ENCODE peak calls at places on chromosomes 6 and 20, in six cellular contexts. S, L, N, H, V and M are unnamed samples.

GRCh38 chr6:36659271-36659670 is 19.2 kb upstream of the CDKN1A start:
- DNase-seq in S (no peak), L (no peak), N (no peak), H (no peak), V (peak; percentile 52), M (peak; percentile 76)

GRCh38 chr20:4998160-4998651 is 3.1 kb downstream of the SLC23A2 start:
- DNase-seq in S (no peak), L (no peak), N (no peak), H (no peak), V (no peak), M (no peak)

GRCh38 chr6:23735151-23735550 is 390.9 kb upstream of the NRSN1 start:
- DNase-seq in S (no peak), L (no peak), N (no peak), H (no peak), V (no peak), M (no peak)

GRCh38 chr20:47863531-47863930 is 78.2 kb upstream of the SULF2 start:
- DNase-seq in S (no peak), L (no peak), N (no peak), H (no peak), V (no peak), M (no peak)

GRCh38 chr6:112701201-112701600 is 354.1 kb downstream of the RFPL4B start:
- DNase-seq in S (no peak), L (peak; percentile 15), N (peak; percentile 64), H (no peak), V (no peak), M (peak; percentile 33)

GRCh38 chr6:45502446-45502845 is 124.7 kb upstream of the SUPT3H start:
- DNase-seq in S (no peak), L (no peak), N (no peak), H (no peak), V (no peak), M (no peak)

GRCh38 chr20:62735331-62735821 is 26.7 kb downstream of the NTSR1 start:
- DNase-seq in S (no peak), L (no peak), N (no peak), H (no peak), V (peak; percentile 79), M (no peak)

GRCh38 chr20:57412347-57413029 is 21.3 kb downstream of the RBM38 start:
- DNase-seq in S (no peak), L (no peak), N (no peak), H (no peak), V (no peak), M (no peak)

GRCh38 chr6:137723273-137724017 is 143.6 kb upstream of the TNFAIP3 start:
- DNase-seq in S (no peak), L (no peak), N (no peak), H (no peak), V (no peak), M (no peak)

GRCh38 chr6:148611213-148611612 is 135.6 kb upstream of the UST start:
- DNase-seq in S (no peak), L (peak; percentile 71), N (no peak), H (no peak), V (peak; percentile 71), M (peak; percentile 89)

GRCh38 chr6:73648166-73648565 is 5.6 kb downstream of the SLC17A5 start:
- DNase-seq in S (no peak), L (no peak), N (no peak), H (no peak), V (no peak), M (no peak)

GRCh38 chr20:62839816-62840215 is 21.8 kb downstream of the TCFL5 start:
- DNase-seq in S (no peak), L (no peak), N (no peak), H (no peak), V (no peak), M (no peak)

GRCh38 chr6:91506509-91506908 is 919.6 kb upstream of the MAP3K7 start:
- DNase-seq in S (no peak), L (no peak), N (no peak), H (no peak), V (no peak), M (no peak)

GRCh38 chr6:21143651-21144050 is 449.9 kb upstream of the SOX4 start:
- DNase-seq in S (no peak), L (no peak), N (no peak), H (no peak), V (no peak), M (no peak)

GRCh38 chr20:41635158-41635557 is 17.0 kb upstream of the CHD6 start:
- DNase-seq in S (no peak), L (no peak), N (no peak), H (no peak), V (no peak), M (no peak)

GRCh38 chr6:21986703-21987102 is 310.1 kb downstream of the PRL start:
- DNase-seq in S (no peak), L (no peak), N (no peak), H (no peak), V (no peak), M (no peak)

GRCh38 chr6:20565291-20565690 is 31.0 kb downstream of the CDKAL1 start:
- DNase-seq in S (no peak), L (no peak), N (no peak), H (no peak), V (no peak), M (no peak)

GRCh38 chr20:63441136-63441776 is 31.2 kb downstream of the KCNQ2 start:
- DNase-seq in S (no peak), L (no peak), N (no peak), H (peak; percentile 10), V (peak; percentile 46), M (no peak)

GRCh38 chr6:710601-711571 is 17.9 kb upstream of the EXOC2 start:
- DNase-seq in S (no peak), L (peak; percentile 48), N (no peak), H (peak; percentile 42), V (peak; percentile 73), M (peak; percentile 73)

GRCh38 chr6:43496370-43497128 is 13.6 kb downstream of the LRRC73 start:
- DNase-seq in S (no peak), L (no peak), N (peak; percentile 62), H (no peak), V (peak; percentile 58), M (no peak)

GRCh38 chr20:33649201-33649631 is 12.9 kb upstream of the C20orf144 start:
- DNase-seq in S (no peak), L (peak; percentile 77), N (no peak), H (no peak), V (no peak), M (peak; percentile 89)

GRCh38 chr20:35954907-35955251 is 577 bp upstream of the SCAND1 start:
- DNase-seq in S (peak; percentile 9), L (no peak), N (peak; percentile 27), H (no peak), V (peak; percentile 29), M (peak; percentile 17)

GRCh38 chr6:152750694-152751093 is at the start of gene VIP:
- DNase-seq in S (no peak), L (no peak), N (no peak), H (no peak), V (peak; percentile 55), M (no peak)

GRCh38 chr20:60271597-60271996 is 313.4 kb downstream of the CDH26 start:
- DNase-seq in S (no peak), L (no peak), N (no peak), H (no peak), V (no peak), M (no peak)

GRCh38 chr20:38131588-38132121 is 33.4 kb downstream of the TGM2 start:
- DNase-seq in S (no peak), L (no peak), N (no peak), H (no peak), V (peak; percentile 52), M (no peak)

GRCh38 chr20:2453792-2454191 is 16.8 kb downstream of the SNRPB start:
- DNase-seq in S (no peak), L (no peak), N (no peak), H (no peak), V (no peak), M (no peak)

GRCh38 chr20:46852313-46852712 is 42.3 kb upstream of the EYA2 start:
- DNase-seq in S (no peak), L (no peak), N (no peak), H (no peak), V (no peak), M (no peak)

GRCh38 chr20:48924711-48925109 is 3.2 kb downstream of the ARFGEF2 start:
- DNase-seq in S (no peak), L (no peak), N (no peak), H (no peak), V (no peak), M (no peak)

GRCh38 chr20:6829510-6830116 is 62.1 kb downstream of the BMP2 start:
- DNase-seq in S (no peak), L (no peak), N (no peak), H (no peak), V (no peak), M (no peak)

GRCh38 chr6:19803331-19804330 is 33.5 kb upstream of the ID4 start:
- DNase-seq in S (no peak), L (no peak), N (no peak), H (no peak), V (peak; percentile 30), M (no peak)

GRCh38 chr6:39173276-39173675 is 56.0 kb downstream of the KCNK5 start:
- DNase-seq in S (no peak), L (no peak), N (no peak), H (no peak), V (no peak), M (no peak)

GRCh38 chr20:47501117-47501482 is 587 bp upstream of the NCOA3 start:
- DNase-seq in S (no peak), L (no peak), N (no peak), H (no peak), V (no peak), M (no peak)

GRCh38 chr6:47165918-47166317 is 123.8 kb upstream of the ADGRF1 start:
- DNase-seq in S (no peak), L (no peak), N (no peak), H (no peak), V (no peak), M (no peak)